ENCODE peak calls at places on chromosomes 6 and 20, in six cellular contexts. H is A549, C is tibial nerve, P is K562, L is sigmoid colon, U is testis. K is an unnamed sample.

GRCh38 chr6:166412156-166412910 is 29.6 kb upstream of the MPC1 start:
- DNase-seq in H (no peak), C (no peak), P (no peak), L (peak; percentile 64), U (no peak), K (no peak)

GRCh38 chr6:12328701-12329100 is 38.5 kb downstream of the EDN1 start:
- DNase-seq in H (no peak), C (no peak), P (no peak), L (no peak), U (no peak), K (no peak)

GRCh38 chr6:137234505-137234863 is 15.3 kb upstream of the IFNGR1 start:
- DNase-seq in H (no peak), C (no peak), P (no peak), L (no peak), U (no peak), K (no peak)

GRCh38 chr6:81808834-81809598 is 56.5 kb upstream of the TENT5A start:
- DNase-seq in H (no peak), C (no peak), P (no peak), L (no peak), U (no peak), K (no peak)

GRCh38 chr6:156379946-156380707 is 397.1 kb upstream of the ARID1B start:
- DNase-seq in H (peak; percentile 10), C (no peak), P (no peak), L (no peak), U (no peak), K (no peak)

GRCh38 chr20:58511364-58511763 is 3.8 kb downstream of the APCDD1L start:
- DNase-seq in H (no peak), C (no peak), P (no peak), L (no peak), U (no peak), K (no peak)

GRCh38 chr20:61644387-61645076 is 392.5 kb downstream of the CDH4 start:
- DNase-seq in H (no peak), C (no peak), P (no peak), L (no peak), U (peak; percentile 49), K (no peak)

GRCh38 chr6:120826253-120826652 is 508.0 kb downstream of the TBC1D32 start:
- DNase-seq in H (peak; percentile 1), C (no peak), P (peak; percentile 9), L (no peak), U (peak; percentile 76), K (peak; percentile 78)

GRCh38 chr20:4509825-4510522 is 211.7 kb upstream of the PRND start:
- DNase-seq in H (no peak), C (no peak), P (no peak), L (no peak), U (no peak), K (no peak)

GRCh38 chr20:44736170-44737021 is 9.3 kb upstream of the KCNK15 start:
- DNase-seq in H (peak; percentile 86), C (no peak), P (peak; percentile 74), L (peak; percentile 88), U (peak; percentile 88), K (peak; percentile 67)

GRCh38 chr20:41369673-41370072 is 3.1 kb upstream of the EMILIN3 start:
- DNase-seq in H (no peak), C (no peak), P (no peak), L (no peak), U (no peak), K (no peak)

GRCh38 chr20:35010405-35011192 is 54.9 kb downstream of the MYH7B start:
- DNase-seq in H (no peak), C (no peak), P (no peak), L (no peak), U (peak; percentile 9), K (peak; percentile 2)

GRCh38 chr20:58892932-58893224 is 40.4 kb downstream of the GNAS start:
- DNase-seq in H (peak; percentile 39), C (no peak), P (peak; percentile 52), L (no peak), U (no peak), K (no peak)

GRCh38 chr6:111662794-111663231 is 57.1 kb upstream of the TRAF3IP2 start:
- DNase-seq in H (no peak), C (no peak), P (no peak), L (peak; percentile 78), U (no peak), K (no peak)

GRCh38 chr6:13488015-13488895 is 855 bp upstream of the GFOD1 start:
- DNase-seq in H (no peak), C (peak; percentile 16), P (no peak), L (peak; percentile 84), U (peak; percentile 49), K (peak; percentile 46)

GRCh38 chr6:136274062-136274461 is 15.6 kb downstream of the BCLAF1 start:
- DNase-seq in H (no peak), C (no peak), P (no peak), L (no peak), U (no peak), K (no peak)

GRCh38 chr20:50313827-50314226 is 123.2 kb downstream of the CEBPB start:
- DNase-seq in H (no peak), C (no peak), P (no peak), L (peak; percentile 62), U (no peak), K (no peak)

GRCh38 chr20:50313223-50313820 is 122.7 kb downstream of the CEBPB start:
- DNase-seq in H (peak; percentile 88), C (no peak), P (peak; percentile 79), L (no peak), U (peak; percentile 56), K (no peak)

GRCh38 chr20:50312682-50313187 is 122.1 kb downstream of the CEBPB start:
- DNase-seq in H (no peak), C (peak; percentile 61), P (no peak), L (peak; percentile 91), U (peak; percentile 73), K (peak; percentile 79)

GRCh38 chr20:50314936-50315335 is 124.3 kb downstream of the CEBPB start:
- DNase-seq in H (no peak), C (no peak), P (no peak), L (peak; percentile 7), U (no peak), K (no peak)

DNA sequence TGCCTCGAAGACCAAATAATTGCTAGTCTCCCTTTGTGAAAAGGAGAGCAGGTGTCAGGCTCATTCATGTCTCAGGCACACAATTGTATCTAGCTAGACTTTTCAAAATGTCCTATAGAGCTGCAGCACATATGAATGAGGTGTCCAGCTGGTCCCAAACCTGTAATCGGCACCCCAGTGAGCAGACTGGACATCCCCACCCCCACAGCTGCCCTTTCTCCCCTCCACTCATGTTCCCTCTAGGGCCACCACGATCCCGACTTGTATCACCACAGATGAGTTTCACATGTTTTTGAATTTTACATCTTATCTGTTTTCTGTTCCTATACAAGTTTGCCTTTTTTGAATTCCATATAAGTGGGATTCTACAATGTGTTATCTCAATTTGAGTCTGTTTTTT is 123.7 kb downstream of the CEBPB start:
- DNase-seq in H (no peak), C (no peak), P (no peak), L (peak; percentile 46), U (no peak), K (no peak)
- H3K4me1 ChIP-seq in H (peaks cover 59% of the 10 kb centered on the region), C (peaks cover 28% of the 10 kb centered on the region), P (peaks cover 8% of the 10 kb centered on the region), L (peaks cover 33% of the 10 kb centered on the region), U (peaks cover 9% of the 10 kb centered on the region), K (peaks cover 26% of the 10 kb centered on the region)

DNA sequence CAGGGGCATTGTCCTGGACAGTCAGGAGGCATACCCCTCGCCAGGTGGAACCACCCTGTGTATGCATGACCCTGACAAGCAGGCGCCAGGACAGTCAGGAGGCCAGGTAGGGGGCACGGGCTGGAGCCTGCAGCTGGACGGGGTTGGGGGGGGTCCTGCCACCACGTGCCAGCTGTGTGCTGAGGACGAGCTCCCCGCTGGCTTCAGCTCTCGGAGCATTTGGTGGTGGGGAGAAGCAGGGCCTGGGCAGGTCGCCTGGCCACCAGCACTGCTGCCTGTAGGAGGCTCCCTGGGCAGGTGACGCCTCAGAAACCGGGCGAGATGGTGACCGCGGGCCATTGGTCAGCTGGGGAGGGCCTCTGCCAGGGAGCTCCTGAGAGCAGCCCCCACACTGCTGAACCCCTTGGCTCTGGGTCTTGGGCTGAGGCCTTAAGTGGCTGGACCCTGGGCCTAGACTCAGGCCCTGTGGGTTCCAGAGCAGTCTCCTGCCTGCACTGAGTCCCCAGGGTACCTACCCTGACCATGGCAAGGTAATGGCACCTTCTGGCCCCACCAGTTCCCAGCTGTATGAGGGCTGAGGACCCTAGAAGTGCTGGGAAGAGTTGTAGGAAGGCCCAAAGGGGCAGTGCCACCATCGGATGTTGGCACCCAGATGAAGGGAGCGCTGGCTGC is 794 bp downstream of the SLC17A9 start:
- DNase-seq in H (no peak), C (no peak), P (no peak), L (peak; percentile 68), U (no peak), K (no peak)
- H3K4me3 ChIP-seq in H (no peak overlapping the region), C (peak overlapping the region; percentile 32), P (no peak overlapping the region), L (peak overlapping the region; percentile 6), U (no peak overlapping the region), K (no peak overlapping the region)

GRCh38 chr6:6751197-6751596 is 162.7 kb downstream of the LY86 start:
- DNase-seq in H (no peak), C (no peak), P (no peak), L (no peak), U (no peak), K (no peak)

GRCh38 chr6:6748001-6748400 is 159.5 kb downstream of the LY86 start:
- DNase-seq in H (no peak), C (no peak), P (no peak), L (no peak), U (no peak), K (no peak)

GRCh38 chr6:6752129-6752528 is 163.6 kb downstream of the LY86 start:
- DNase-seq in H (no peak), C (no peak), P (no peak), L (no peak), U (no peak), K (no peak)

GRCh38 chr6:6751615-6752014 is 163.1 kb downstream of the LY86 start:
- DNase-seq in H (no peak), C (no peak), P (peak; percentile 50), L (peak; percentile 79), U (no peak), K (no peak)

DNA sequence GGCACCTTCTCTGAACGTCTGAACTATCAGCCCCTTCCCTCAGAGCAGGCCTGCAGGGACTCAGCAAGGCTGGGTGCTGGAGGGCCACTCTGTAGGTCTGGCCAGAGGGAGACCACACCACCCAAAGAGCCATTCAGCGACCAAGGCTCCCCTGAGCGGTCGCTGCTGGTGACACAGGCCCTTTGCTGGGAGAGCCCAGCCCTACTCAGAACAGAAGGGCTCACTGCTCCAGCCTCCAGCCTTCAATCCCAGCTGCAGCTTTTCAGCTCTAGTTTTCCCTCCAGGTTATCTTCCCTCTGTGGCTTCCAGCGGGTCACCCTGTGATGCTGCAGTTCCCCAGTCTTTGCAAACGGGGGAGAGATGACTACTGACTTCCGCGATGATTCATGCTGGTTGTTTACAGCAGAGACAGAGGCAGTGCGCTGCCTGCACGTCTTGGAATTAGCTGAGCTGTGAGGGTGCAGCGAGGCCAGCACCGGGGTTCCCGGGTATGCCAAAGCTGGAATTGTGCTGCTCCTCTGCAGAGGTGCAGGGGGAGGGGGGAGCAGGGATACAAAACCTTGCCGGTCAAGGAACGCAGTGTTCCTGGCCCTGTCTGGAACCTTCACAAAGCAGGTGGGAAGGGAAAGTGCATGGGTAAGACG is 161.4 kb downstream of the LY86 start:
- DNase-seq in H (peak; percentile 72), C (peak; percentile 16), P (peak; percentile 92), L (peak; percentile 88), U (peak; percentile 84), K (no peak)
- TF ChIP-seq POLR2A in H (no peak), C (no peak), P (peak; percentile 49), L (no peak), U (no peak), K (no peak)

DNA sequence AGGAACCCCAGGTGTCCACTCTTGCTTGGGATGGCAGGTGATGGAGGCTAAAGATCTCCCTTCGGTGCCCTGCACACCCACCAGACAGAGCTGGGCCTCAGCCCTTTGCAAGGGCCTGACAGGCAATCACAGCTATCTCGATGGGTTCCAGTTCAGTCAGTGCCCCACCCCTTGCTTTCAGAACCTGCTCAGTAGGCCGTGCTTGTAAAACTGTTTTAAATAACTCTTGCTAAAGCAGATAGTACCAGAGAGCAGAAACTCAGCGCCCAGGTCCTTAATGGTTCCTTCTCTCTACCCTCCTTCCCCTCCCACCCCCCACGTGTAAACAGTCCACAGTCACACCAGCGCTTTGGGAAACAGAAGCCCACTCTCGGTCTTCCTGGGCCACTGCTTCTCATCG is 39.2 kb downstream of the C6orf132 start:
- DNase-seq in H (no peak), C (no peak), P (no peak), L (no peak), U (no peak), K (no peak)
- H3K4me1 ChIP-seq in H (peaks cover 28% of the 10 kb centered on the region), C (peaks cover 33% of the 10 kb centered on the region), P (peaks cover 62% of the 10 kb centered on the region), L (peaks cover 36% of the 10 kb centered on the region), U (peaks cover 18% of the 10 kb centered on the region), K (peaks cover 16% of the 10 kb centered on the region)